ENCODE peak calls at places on chromosomes 13 and 19, in six cellular contexts. L, S, X, K, Q and D are unnamed samples.

GRCh38 chr19:2251577-2252480 is 2.7 kb downstream of the AMH start:
- DNase-seq in L (no peak), S (no peak), X (no peak), K (no peak), Q (peak), D (no peak)

GRCh38 chr13:32476892-32477291 is 49.0 kb upstream of the N4BP2L1 start:
- DNase-seq in L (no peak), S (no peak), X (no peak), K (no peak), Q (no peak), D (no peak)

GRCh38 chr19:6260912-6261636 is 18.7 kb downstream of the MLLT1 start:
- DNase-seq in L (peak), S (no peak), X (no peak), K (peak), Q (peak), D (peak)

GRCh38 chr19:48325265-48325910 is at the start of gene EMP3:
- DNase-seq in L (peak), S (peak), X (peak), K (peak), Q (peak), D (peak)

GRCh38 chr13:96391606-96392005 is 301.7 kb downstream of the HS6ST3 start:
- DNase-seq in L (no peak), S (no peak), X (no peak), K (no peak), Q (no peak), D (no peak)

GRCh38 chr13:97429681-97430081 is 4.3 kb upstream of the RAP2A start:
- DNase-seq in L (peak), S (no peak), X (no peak), K (no peak), Q (no peak), D (no peak)

GRCh38 chr19:38669532-38669931 is 22.1 kb downstream of the ACTN4 start:
- DNase-seq in L (no peak), S (no peak), X (no peak), K (no peak), Q (no peak), D (no peak)

GRCh38 chr19:34319230-34319585 is 45.8 kb upstream of the GPI start:
- DNase-seq in L (no peak), S (peak), X (no peak), K (no peak), Q (no peak), D (no peak)

GRCh38 chr13:105979586-105979985 is 555.9 kb downstream of the EFNB2 start:
- DNase-seq in L (no peak), S (no peak), X (peak), K (no peak), Q (no peak), D (peak)

GRCh38 chr13:41915096-41915495 is 45.8 kb downstream of the VWA8 start:
- DNase-seq in L (peak), S (no peak), X (no peak), K (no peak), Q (no peak), D (peak)

GRCh38 chr19:40549007-40549708 is 27.5 kb upstream of the SHKBP1 start:
- DNase-seq in L (peak), S (peak), X (peak), K (peak), Q (peak), D (peak)

GRCh38 chr19:48833977-48834376 is 2.3 kb downstream of the HSD17B14 start:
- DNase-seq in L (no peak), S (no peak), X (no peak), K (peak), Q (no peak), D (no peak)

GRCh38 chr19:44003461-44004134 is 841 bp downstream of the ZNF230 start:
- DNase-seq in L (no peak), S (no peak), X (no peak), K (no peak), Q (peak), D (peak)

GRCh38 chr19:41137056-41137455 is 22.8 kb downstream of the CYP2F1 start:
- DNase-seq in L (no peak), S (no peak), X (no peak), K (no peak), Q (no peak), D (no peak)

GRCh38 chr13:90443268-90443667 is 904.2 kb upstream of the MIR17HG start:
- DNase-seq in L (peak), S (peak), X (no peak), K (no peak), Q (no peak), D (no peak)

GRCh38 chr13:102839462-102839861 is 6.4 kb upstream of the ERCC5 start:
- DNase-seq in L (peak), S (no peak), X (no peak), K (no peak), Q (no peak), D (no peak)

GRCh38 chr13:26679945-26680516 is 80.6 kb downstream of the GPR12 start:
- DNase-seq in L (peak), S (no peak), X (no peak), K (peak), Q (no peak), D (peak)

GRCh38 chr13:26695360-26695705 is 65.3 kb downstream of the GPR12 start:
- DNase-seq in L (no peak), S (no peak), X (no peak), K (no peak), Q (no peak), D (no peak)

GRCh38 chr19:3969435-3970312 is 1.2 kb downstream of the DAPK3 start:
- DNase-seq in L (peak), S (peak), X (peak), K (peak), Q (peak), D (peak)

GRCh38 chr13:45108716-45109706 is 11.3 kb upstream of the GTF2F2 start:
- DNase-seq in L (peak), S (no peak), X (no peak), K (peak), Q (peak), D (peak)

GRCh38 chr13:77697208-77698103 is at the start of gene SLAIN1:
- DNase-seq in L (peak), S (peak), X (peak), K (peak), Q (peak), D (peak)

GRCh38 chr19:956747-957451 is 27.2 kb upstream of the WDR18 start:
- DNase-seq in L (peak), S (peak), X (peak), K (peak), Q (peak), D (peak)

GRCh38 chr13:29310806-29311205 is 284.7 kb downstream of the SLC7A1 start:
- DNase-seq in L (no peak), S (no peak), X (no peak), K (no peak), Q (no peak), D (no peak)

GRCh38 chr13:110262494-110262893 is 44.5 kb downstream of the COL4A1 start:
- DNase-seq in L (no peak), S (no peak), X (no peak), K (no peak), Q (no peak), D (no peak)

GRCh38 chr13:59270327-59270726 is 893.4 kb downstream of the DIAPH3 start:
- DNase-seq in L (no peak), S (no peak), X (no peak), K (no peak), Q (no peak), D (no peak)

GRCh38 chr19:1908364-1908678 is 3.1 kb downstream of the ADAT3 start:
- DNase-seq in L (no peak), S (no peak), X (no peak), K (no peak), Q (no peak), D (no peak)

GRCh38 chr19:28737021-28737525 is 475.9 kb downstream of the UQCRFS1 start:
- DNase-seq in L (peak), S (no peak), X (no peak), K (no peak), Q (no peak), D (peak)

GRCh38 chr19:32537626-32538025 is 43.4 kb upstream of the PDCD5 start:
- DNase-seq in L (no peak), S (no peak), X (peak), K (no peak), Q (no peak), D (no peak)

GRCh38 chr19:18989316-18989715 is 44.0 kb downstream of the SUGP2 start:
- DNase-seq in L (no peak), S (no peak), X (no peak), K (no peak), Q (no peak), D (no peak)
- H3K14ac ChIP-seq in L (no peak), S (no peak), X (no peak), K (no peak), Q (no peak), D (no peak)

GRCh38 chr13:36919833-36920611 is at the start of gene SMAD9:
- DNase-seq in L (peak), S (peak), X (peak), K (peak), Q (peak), D (peak)
- H3K23ac ChIP-seq in L (peak), S (no peak), X (no peak), K (no peak), Q (no peak), D (no peak)

GRCh38 chr13:81990652-81991051 is 1649.7 kb upstream of the SPRY2 start:
- DNase-seq in L (no peak), S (no peak), X (no peak), K (peak), Q (no peak), D (no peak)

GRCh38 chr13:81987159-81987558 is 1646.2 kb upstream of the SPRY2 start:
- DNase-seq in L (no peak), S (no peak), X (no peak), K (no peak), Q (no peak), D (no peak)

GRCh38 chr13:81987677-81988357 is 1646.9 kb upstream of the SPRY2 start:
- DNase-seq in L (no peak), S (no peak), X (no peak), K (no peak), Q (no peak), D (no peak)

GRCh38 chr13:81988542-81988941 is 1647.6 kb upstream of the SPRY2 start:
- DNase-seq in L (no peak), S (no peak), X (no peak), K (no peak), Q (no peak), D (no peak)

DNA sequence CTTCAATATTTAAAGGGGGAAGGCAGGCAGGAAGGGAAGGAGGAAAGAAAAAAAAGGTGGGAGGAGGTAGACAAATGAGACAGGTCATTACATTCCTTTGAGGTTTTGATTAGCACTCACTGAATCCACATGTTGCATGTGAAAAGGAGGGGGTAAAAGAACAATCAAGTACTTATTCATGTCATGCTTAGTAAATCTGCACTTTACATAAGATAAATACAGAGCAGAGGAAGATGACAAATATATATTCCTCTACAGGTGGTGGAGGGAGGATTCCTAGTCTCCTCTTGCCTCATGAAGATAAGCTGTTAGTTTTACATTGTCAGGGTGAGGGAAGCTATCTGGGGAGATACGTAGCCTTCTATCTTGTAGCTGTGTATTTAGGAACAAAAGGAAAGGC is 1645.4 kb upstream of the SPRY2 start:
- DNase-seq in L (no peak), S (no peak), X (no peak), K (no peak), Q (no peak), D (no peak)
- H3K14ac ChIP-seq in L (no peak), S (no peak), X (no peak), K (no peak), Q (no peak), D (no peak)

GRCh38 chr13:75366380-75367280 is 115.3 kb downstream of the TBC1D4 start:
- DNase-seq in L (no peak), S (no peak), X (no peak), K (no peak), Q (no peak), D (no peak)
- H3K23ac ChIP-seq in L (peak), S (no peak), X (no peak), K (no peak), Q (no peak), D (no peak)

GRCh38 chr19:18594096-18594823 is 5.7 kb downstream of the REX1BD start:
- DNase-seq in L (peak), S (peak), X (peak), K (peak), Q (peak), D (peak)

GRCh38 chr19:18594824-18595373 is 6.3 kb downstream of the REX1BD start:
- DNase-seq in L (no peak), S (no peak), X (no peak), K (no peak), Q (peak), D (no peak)

GRCh38 chr19:18597809-18598660 is 8.6 kb downstream of the CRLF1 start:
- DNase-seq in L (no peak), S (no peak), X (no peak), K (no peak), Q (no peak), D (no peak)

GRCh38 chr19:18599485-18599884 is 7.1 kb downstream of the CRLF1 start:
- DNase-seq in L (no peak), S (no peak), X (no peak), K (no peak), Q (no peak), D (no peak)

DNA sequence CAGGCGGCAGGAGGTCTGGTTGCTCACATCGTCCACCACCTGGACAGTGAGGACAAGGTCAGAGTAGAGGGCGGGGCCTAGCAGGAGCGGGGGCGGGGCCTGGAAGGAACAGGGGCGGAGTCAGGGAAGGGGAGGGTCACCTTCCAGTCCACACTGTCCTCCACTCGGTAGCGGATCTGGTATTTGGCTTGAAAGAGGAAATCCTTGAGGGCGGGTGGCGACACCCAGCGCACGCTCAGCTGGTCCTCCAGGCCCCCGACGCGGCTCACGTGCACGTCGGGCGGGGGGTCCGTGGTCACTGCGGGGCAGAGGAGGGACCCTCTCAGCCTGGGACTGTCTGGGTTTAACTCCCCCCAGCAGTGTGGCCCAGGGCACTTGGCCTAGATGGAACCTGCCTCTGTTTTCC is 8.2 kb downstream of the REX1BD start:
- DNase-seq in L (no peak), S (peak), X (no peak), K (peak), Q (peak), D (no peak)
- H3K14ac ChIP-seq in L (no peak), S (no peak), X (no peak), K (no peak), Q (no peak), D (no peak)

GRCh38 chr19:47047272-47047930 is 1.0 kb downstream of the TMEM160 start:
- DNase-seq in L (no peak), S (no peak), X (no peak), K (no peak), Q (no peak), D (no peak)
- H3K23ac ChIP-seq in L (no peak), S (no peak), X (peak), K (no peak), Q (no peak), D (no peak)